ENCODE peak calls at places on chromosomes 12 and 14, in nine cellular contexts. M is brain microvascular endothelial cell, Z is NCI-H1092 treated with DMSO at 0.1 percent for 48 hours, Q is WTC11, T is activated T-cell treated with anti-CD3 and anti-CD28 coated beads for 1 hour, G is PC-9, V is left cardiac atrium, J is HTR-8/SVneo, K is NCI-H2171. H is an unnamed sample.

GRCh38 chr12:120972870-120973543 is 5.3 kb upstream of the HNF1A start:
- DNase-seq in V (no peak), K (no peak), G (peak), Z (no peak), M (no peak), J (no peak), T (no peak), Q (peak), H (no peak)

GRCh38 chr14:72111921-72112320 is 179.7 kb downstream of the RGS6 start:
- DNase-seq in K (no peak), J (no peak), Z (no peak), V (no peak), M (no peak), Q (no peak), G (no peak), T (no peak), H (no peak)

GRCh38 chr14:44782775-44783238 is 178.9 kb downstream of the KLHL28 start:
- DNase-seq in K (no peak), M (no peak), G (no peak), Z (no peak), V (no peak), J (no peak), Q (no peak), T (no peak), H (no peak)

GRCh38 chr12:128817115-128818015 is 6.4 kb downstream of the SLC15A4 start:
- DNase-seq in Z (no peak), T (no peak), V (peak), J (no peak), G (no peak), M (peak), Q (no peak), K (no peak), H (peak)

GRCh38 chr14:37583358-37584210 is 11.5 kb downstream of the FOXA1 start:
- DNase-seq in J (no peak), Z (peak), V (no peak), Q (peak), G (no peak), K (peak), T (no peak), M (no peak), H (no peak)

GRCh38 chr14:28731358-28731757 is 35.2 kb upstream of the FOXG1 start:
- DNase-seq in Q (no peak), G (no peak), M (no peak), J (no peak), Z (no peak), T (no peak), K (no peak), V (no peak), H (no peak)

GRCh38 chr14:33229269-33229924 is 290.7 kb downstream of the NPAS3 start:
- DNase-seq in G (no peak), V (no peak), J (no peak), Q (no peak), M (no peak), Z (peak), K (peak), T (no peak), H (no peak)

GRCh38 chr14:35385042-35385839 is 19.3 kb downstream of the NFKBIA start:
- DNase-seq in J (no peak), V (peak), Z (peak), Q (no peak), G (no peak), T (no peak), K (peak), M (peak), H (peak)

GRCh38 chr14:70170976-70171375 is 17.8 kb downstream of the SLC8A3 start:
- DNase-seq in M (no peak), V (no peak), Z (no peak), J (no peak), K (no peak), Q (no peak), G (no peak), T (no peak), H (no peak)

GRCh38 chr12:212383-212798 is 1.6 kb downstream of the SLC6A12 start:
- DNase-seq in V (no peak), Q (no peak), T (no peak), Z (no peak), K (no peak), J (no peak), M (no peak), G (no peak), H (no peak)

GRCh38 chr14:99148131-99148530 is 123.9 kb downstream of the BCL11B start:
- DNase-seq in V (no peak), Z (no peak), Q (no peak), M (no peak), G (no peak), T (no peak), J (no peak), K (no peak), H (no peak)

GRCh38 chr12:1880876-1881275 is 37.6 kb downstream of the CACNA2D4 start:
- DNase-seq in Z (no peak), V (no peak), T (no peak), J (no peak), K (no peak), G (no peak), Q (no peak), M (no peak), H (no peak)

GRCh38 chr14:96135285-96135684 is 69.4 kb upstream of the BDKRB2 start:
- DNase-seq in G (peak), J (no peak), Z (no peak), K (no peak), V (no peak), M (no peak), T (no peak), Q (no peak), H (no peak)

GRCh38 chr14:19947413-19948090 is 16.8 kb downstream of the OR4K1 start:
- DNase-seq in Z (no peak), M (no peak), Q (no peak), V (no peak), J (no peak), G (no peak), T (no peak), K (no peak), H (no peak)

GRCh38 chr12:46473634-46474201 is 101.1 kb upstream of the SLC38A2 start:
- DNase-seq in G (peak), Z (peak), Q (no peak), V (peak), K (no peak), M (peak), T (no peak), J (peak), H (peak)

H was measured in testis.